ENCODE peak calls at places on chromosomes 1 and 21, in eight cellular contexts. One of them, this sample, is unnamed.

GRCh38 chr1:98761238-98761637 is 99.7 kb downstream of the SNX7 start:
- DNase-seq in adrenal gland: no peak
- DNase-seq in RCC 7860: no peak
- DNase-seq in LoVo: no peak
- DNase-seq in non-pigmented ciliary epithelial cell: no peak
- DNase-seq in stimulated activated CD8-positive, alpha-beta memory T cell treated with anti-CD3 and anti-CD28 coated beads, Interleukin-15, amount 100 ng/mL, for 24 hours: no peak
- DNase-seq in stromal cell of bone marrow: no peak
- DNase-seq in lung microvascular endothelial cell: no peak
- DNase-seq in this sample: peak; percentile 11

GRCh38 chr21:46120301-46121285 is 22.7 kb downstream of the COL6A2 start:
- DNase-seq in non-pigmented ciliary epithelial cell: no peak
- DNase-seq in stromal cell of bone marrow: no peak
- DNase-seq in RCC 7860: no peak
- DNase-seq in adrenal gland: peak; percentile 11
- DNase-seq in stimulated activated CD8-positive, alpha-beta memory T cell treated with anti-CD3 and anti-CD28 coated beads, Interleukin-15, amount 100 ng/mL, for 24 hours: no peak
- DNase-seq in lung microvascular endothelial cell: no peak
- DNase-seq in LoVo: no peak
- DNase-seq in this sample: no peak

GRCh38 chr21:31873696-31874599 is 1.1 kb downstream of the HUNK start:
- DNase-seq in stimulated activated CD8-positive, alpha-beta memory T cell treated with anti-CD3 and anti-CD28 coated beads, Interleukin-15, amount 100 ng/mL, for 24 hours: peak; percentile 30
- DNase-seq in lung microvascular endothelial cell: no peak
- DNase-seq in adrenal gland: peak; percentile 35
- DNase-seq in RCC 7860: no peak
- DNase-seq in stromal cell of bone marrow: no peak
- DNase-seq in LoVo: peak; percentile 21
- DNase-seq in non-pigmented ciliary epithelial cell: no peak
- DNase-seq in this sample: peak; percentile 43

GRCh38 chr1:36965301-36966159 is 68.8 kb downstream of the GRIK3 start:
- DNase-seq in lung microvascular endothelial cell: no peak
- DNase-seq in LoVo: no peak
- DNase-seq in stromal cell of bone marrow: no peak
- DNase-seq in RCC 7860: no peak
- DNase-seq in stimulated activated CD8-positive, alpha-beta memory T cell treated with anti-CD3 and anti-CD28 coated beads, Interleukin-15, amount 100 ng/mL, for 24 hours: no peak
- DNase-seq in adrenal gland: no peak
- DNase-seq in non-pigmented ciliary epithelial cell: no peak
- DNase-seq in this sample: no peak

GRCh38 chr1:214900590-214900989 is 181.9 kb upstream of the KCNK2 start:
- DNase-seq in adrenal gland: no peak
- DNase-seq in LoVo: no peak
- DNase-seq in stimulated activated CD8-positive, alpha-beta memory T cell treated with anti-CD3 and anti-CD28 coated beads, Interleukin-15, amount 100 ng/mL, for 24 hours: no peak
- DNase-seq in non-pigmented ciliary epithelial cell: no peak
- DNase-seq in lung microvascular endothelial cell: no peak
- DNase-seq in RCC 7860: no peak
- DNase-seq in stromal cell of bone marrow: no peak
- DNase-seq in this sample: no peak

GRCh38 chr1:30450148-30450817 is 273.1 kb downstream of the MATN1 start:
- DNase-seq in LoVo: no peak
- DNase-seq in stromal cell of bone marrow: no peak
- DNase-seq in non-pigmented ciliary epithelial cell: no peak
- DNase-seq in lung microvascular endothelial cell: no peak
- DNase-seq in RCC 7860: no peak
- DNase-seq in stimulated activated CD8-positive, alpha-beta memory T cell treated with anti-CD3 and anti-CD28 coated beads, Interleukin-15, amount 100 ng/mL, for 24 hours: no peak
- DNase-seq in adrenal gland: no peak
- DNase-seq in this sample: no peak

GRCh38 chr21:15031790-15032357 is 32.9 kb downstream of the NRIP1 start:
- DNase-seq in non-pigmented ciliary epithelial cell: peak; percentile 51
- DNase-seq in LoVo: no peak
- DNase-seq in lung microvascular endothelial cell: no peak
- DNase-seq in adrenal gland: no peak
- DNase-seq in stromal cell of bone marrow: no peak
- DNase-seq in RCC 7860: no peak
- DNase-seq in stimulated activated CD8-positive, alpha-beta memory T cell treated with anti-CD3 and anti-CD28 coated beads, Interleukin-15, amount 100 ng/mL, for 24 hours: no peak
- DNase-seq in this sample: no peak

GRCh38 chr21:41769933-41770332 is 3.1 kb upstream of the RIPK4 start:
- DNase-seq in RCC 7860: no peak
- DNase-seq in adrenal gland: no peak
- DNase-seq in stimulated activated CD8-positive, alpha-beta memory T cell treated with anti-CD3 and anti-CD28 coated beads, Interleukin-15, amount 100 ng/mL, for 24 hours: no peak
- DNase-seq in stromal cell of bone marrow: no peak
- DNase-seq in non-pigmented ciliary epithelial cell: no peak
- DNase-seq in lung microvascular endothelial cell: no peak
- DNase-seq in LoVo: no peak
- DNase-seq in this sample: no peak

GRCh38 chr1:220239945-220240344 is 32.3 kb downstream of the RAB3GAP2 start:
- DNase-seq in LoVo: no peak
- DNase-seq in non-pigmented ciliary epithelial cell: no peak
- DNase-seq in RCC 7860: no peak
- DNase-seq in adrenal gland: no peak
- DNase-seq in stimulated activated CD8-positive, alpha-beta memory T cell treated with anti-CD3 and anti-CD28 coated beads, Interleukin-15, amount 100 ng/mL, for 24 hours: no peak
- DNase-seq in lung microvascular endothelial cell: no peak
- DNase-seq in stromal cell of bone marrow: no peak
- DNase-seq in this sample: no peak

GRCh38 chr1:180652791-180653190 is 21.0 kb downstream of the XPR1 start:
- DNase-seq in stimulated activated CD8-positive, alpha-beta memory T cell treated with anti-CD3 and anti-CD28 coated beads, Interleukin-15, amount 100 ng/mL, for 24 hours: no peak
- DNase-seq in adrenal gland: no peak
- DNase-seq in RCC 7860: no peak
- DNase-seq in lung microvascular endothelial cell: no peak
- DNase-seq in non-pigmented ciliary epithelial cell: no peak
- DNase-seq in LoVo: no peak
- DNase-seq in stromal cell of bone marrow: no peak
- DNase-seq in this sample: no peak

GRCh38 chr1:115284209-115284608 is 53.8 kb downstream of the NGF start:
- DNase-seq in stimulated activated CD8-positive, alpha-beta memory T cell treated with anti-CD3 and anti-CD28 coated beads, Interleukin-15, amount 100 ng/mL, for 24 hours: no peak
- DNase-seq in lung microvascular endothelial cell: no peak
- DNase-seq in non-pigmented ciliary epithelial cell: no peak
- DNase-seq in LoVo: no peak
- DNase-seq in adrenal gland: no peak
- DNase-seq in stromal cell of bone marrow: no peak
- DNase-seq in RCC 7860: no peak
- DNase-seq in this sample: no peak

GRCh38 chr1:42141978-42142377 is 11.2 kb upstream of the GUCA2B start:
- DNase-seq in stimulated activated CD8-positive, alpha-beta memory T cell treated with anti-CD3 and anti-CD28 coated beads, Interleukin-15, amount 100 ng/mL, for 24 hours: no peak
- DNase-seq in adrenal gland: no peak
- DNase-seq in lung microvascular endothelial cell: no peak
- DNase-seq in stromal cell of bone marrow: no peak
- DNase-seq in non-pigmented ciliary epithelial cell: no peak
- DNase-seq in LoVo: no peak
- DNase-seq in RCC 7860: no peak
- DNase-seq in this sample: no peak

GRCh38 chr1:84853743-84854721 is 39.0 kb downstream of the LPAR3 start:
- DNase-seq in lung microvascular endothelial cell: peak; percentile 96
- DNase-seq in LoVo: peak; percentile 58
- DNase-seq in stromal cell of bone marrow: peak; percentile 68
- DNase-seq in stimulated activated CD8-positive, alpha-beta memory T cell treated with anti-CD3 and anti-CD28 coated beads, Interleukin-15, amount 100 ng/mL, for 24 hours: no peak
- DNase-seq in RCC 7860: peak; percentile 96
- DNase-seq in adrenal gland: no peak
- DNase-seq in non-pigmented ciliary epithelial cell: peak; percentile 70
- DNase-seq in this sample: peak; percentile 31

GRCh38 chr1:9294910-9295636 is 2.4 kb downstream of the SPSB1 start:
- DNase-seq in lung microvascular endothelial cell: peak; percentile 75
- DNase-seq in adrenal gland: no peak
- DNase-seq in stromal cell of bone marrow: no peak
- DNase-seq in LoVo: no peak
- DNase-seq in RCC 7860: peak; percentile 63
- DNase-seq in non-pigmented ciliary epithelial cell: no peak
- DNase-seq in stimulated activated CD8-positive, alpha-beta memory T cell treated with anti-CD3 and anti-CD28 coated beads, Interleukin-15, amount 100 ng/mL, for 24 hours: no peak
- DNase-seq in this sample: peak; percentile 57

GRCh38 chr1:100538935-100539835 is 1.2 kb downstream of the GPR88 start:
- DNase-seq in stromal cell of bone marrow: no peak
- DNase-seq in LoVo: no peak
- DNase-seq in stimulated activated CD8-positive, alpha-beta memory T cell treated with anti-CD3 and anti-CD28 coated beads, Interleukin-15, amount 100 ng/mL, for 24 hours: peak; percentile 16
- DNase-seq in adrenal gland: peak; percentile 29
- DNase-seq in non-pigmented ciliary epithelial cell: no peak
- DNase-seq in lung microvascular endothelial cell: peak; percentile 32
- DNase-seq in RCC 7860: no peak
- DNase-seq in this sample: peak; percentile 17

GRCh38 chr1:161511756-161512060 is 6.5 kb downstream of the FCGR2A start:
- DNase-seq in LoVo: no peak
- DNase-seq in stimulated activated CD8-positive, alpha-beta memory T cell treated with anti-CD3 and anti-CD28 coated beads, Interleukin-15, amount 100 ng/mL, for 24 hours: no peak
- DNase-seq in RCC 7860: no peak
- DNase-seq in adrenal gland: no peak
- DNase-seq in stromal cell of bone marrow: no peak
- DNase-seq in non-pigmented ciliary epithelial cell: no peak
- DNase-seq in lung microvascular endothelial cell: no peak
- DNase-seq in this sample: no peak

GRCh38 chr1:51316764-51317120 is 13.6 kb downstream of the TTC39A start:
- DNase-seq in lung microvascular endothelial cell: no peak
- DNase-seq in non-pigmented ciliary epithelial cell: no peak
- DNase-seq in stimulated activated CD8-positive, alpha-beta memory T cell treated with anti-CD3 and anti-CD28 coated beads, Interleukin-15, amount 100 ng/mL, for 24 hours: no peak
- DNase-seq in RCC 7860: peak; percentile 92
- DNase-seq in stromal cell of bone marrow: no peak
- DNase-seq in LoVo: no peak
- DNase-seq in adrenal gland: no peak
- DNase-seq in this sample: no peak

GRCh38 chr1:4059270-4059669 is 159.2 kb upstream of the C1orf174 start:
- DNase-seq in adrenal gland: no peak
- DNase-seq in lung microvascular endothelial cell: no peak
- DNase-seq in non-pigmented ciliary epithelial cell: no peak
- DNase-seq in stromal cell of bone marrow: no peak
- DNase-seq in LoVo: no peak
- DNase-seq in stimulated activated CD8-positive, alpha-beta memory T cell treated with anti-CD3 and anti-CD28 coated beads, Interleukin-15, amount 100 ng/mL, for 24 hours: no peak
- DNase-seq in RCC 7860: no peak
- DNase-seq in this sample: no peak

This sample was measured in A673.